ENCODE peak calls at places on chromosomes 13 and 19, in seven cellular contexts. M is fibroblast of mammary gland, T is body of pancreas, I is mucosa of descending colon, V is GM03348, B is foreskin fibroblast, C is right cardiac atrium. X is an unnamed sample.

GRCh38 chr19:47427241-47428176 is 8.2 kb upstream of the MEIS3 start:
- DNase-seq in I (peak; percentile 68), T (peak; percentile 54), C (peak; percentile 74), V (peak; percentile 79), M (peak; percentile 50), B (no peak), X (no peak)

GRCh38 chr19:15840833-15841232 is 25.4 kb upstream of the OR10H1 start:
- DNase-seq in C (no peak), T (no peak), B (no peak), M (no peak), I (no peak), V (no peak), X (no peak)

GRCh38 chr13:94431987-94432386 is 47.5 kb downstream of the DCT start:
- DNase-seq in M (no peak), T (no peak), B (no peak), C (no peak), V (no peak), I (no peak), X (no peak)

GRCh38 chr13:31749929-31750328 is 10.6 kb downstream of the RXFP2 start:
- DNase-seq in B (peak; percentile 93), V (peak; percentile 76), I (no peak), M (peak; percentile 98), T (no peak), C (no peak), X (peak; percentile 67)

GRCh38 chr13:103101500-103101899 is 35.3 kb upstream of the SLC10A2 start:
- DNase-seq in V (no peak), M (no peak), T (no peak), I (no peak), B (no peak), C (no peak), X (no peak)

GRCh38 chr13:30846844-30847243 is 59.2 kb upstream of the MEDAG start:
- DNase-seq in T (no peak), V (no peak), B (no peak), I (no peak), C (no peak), M (no peak), X (no peak)

GRCh38 chr19:2475018-2475701 is 767 bp upstream of the GADD45B start:
- DNase-seq in M (peak; percentile 62), V (peak; percentile 63), B (peak; percentile 56), C (peak; percentile 85), I (peak; percentile 71), T (peak; percentile 63), X (no peak)

GRCh38 chr19:5340637-5341447 is at the start of gene PTPRS:
- DNase-seq in M (peak; percentile 57), I (peak; percentile 76), C (peak; percentile 95), T (peak; percentile 76), V (peak; percentile 99), B (peak; percentile 78), X (no peak)

GRCh38 chr19:55355213-55355821 is 798 bp upstream of the COX6B2 start:
- DNase-seq in T (no peak), M (no peak), C (peak; percentile 38), B (no peak), I (no peak), V (no peak), X (no peak)

GRCh38 chr19:53659292-53659691 is 27.5 kb downstream of the DPRX start:
- DNase-seq in M (no peak), B (no peak), T (peak; percentile 10), C (no peak), V (no peak), I (no peak), X (no peak)

GRCh38 chr13:71056581-71056980 is 810.4 kb downstream of the DACH1 start:
- DNase-seq in I (no peak), M (no peak), C (no peak), T (no peak), B (no peak), V (no peak), X (no peak)

GRCh38 chr13:32840840-32841713 is 175.1 kb upstream of the KL start:
- DNase-seq in I (no peak), B (no peak), T (no peak), V (no peak), M (no peak), C (peak; percentile 64), X (no peak)

GRCh38 chr19:7427944-7428343 is 60.9 kb downstream of the PEX11G start:
- DNase-seq in V (no peak), I (no peak), B (no peak), M (no peak), C (no peak), T (no peak), X (no peak)

GRCh38 chr13:98752942-98753290 is 444 bp upstream of the SLC15A1 start:
- DNase-seq in T (no peak), B (no peak), I (no peak), V (no peak), M (no peak), C (no peak), X (no peak)

GRCh38 chr13:33644607-33645543 is 173.1 kb upstream of the RFC3 start:
- DNase-seq in V (peak; percentile 55), M (peak; percentile 85), T (peak; percentile 26), B (no peak), I (no peak), C (peak; percentile 47), X (no peak)

GRCh38 chr19:11554160-11554559 is 4.9 kb downstream of the ELOF1 start:
- DNase-seq in V (no peak), B (no peak), M (no peak), I (no peak), C (no peak), T (no peak), X (no peak)

GRCh38 chr19:44592451-44592890 is 20.9 kb upstream of the IGSF23 start:
- DNase-seq in I (no peak), V (no peak), M (no peak), T (peak; percentile 83), C (no peak), B (no peak), X (no peak)

GRCh38 chr13:113548778-113549621 is 35.6 kb upstream of the TFDP1 start:
- DNase-seq in I (no peak), B (no peak), C (no peak), V (no peak), T (no peak), M (no peak), X (no peak)

GRCh38 chr13:97275265-97275664 is 53.1 kb downstream of the MBNL2 start:
- DNase-seq in M (peak; percentile 93), T (no peak), I (no peak), C (no peak), B (peak; percentile 83), V (peak; percentile 57), X (peak; percentile 84)